ENCODE peak calls at places on chromosomes 7 and 10, in nine cellular contexts. S, C, B, H, N, I, Z, F and X are unnamed samples.

GRCh38 chr10:47421057-47421952 is 37.2 kb upstream of the ZNF488 start:
- DNase-seq in S (peak), N (no peak), Z (no peak), F (no peak), H (no peak), I (no peak), C (no peak), B (no peak), X (no peak)

GRCh38 chr10:95837368-95837776 is 70.4 kb upstream of the CC2D2B start:
- DNase-seq in I (no peak), B (no peak), F (no peak), C (no peak), H (no peak), Z (no peak), N (no peak), S (no peak), X (no peak)

GRCh38 chr10:79502561-79503309 is 9.6 kb upstream of the EIF5AL1 start:
- DNase-seq in Z (no peak), C (no peak), I (no peak), F (no peak), S (no peak), N (no peak), H (no peak), B (no peak), X (no peak)

GRCh38 chr10:88081457-88082054 is 218.1 kb downstream of the PTEN start:
- DNase-seq in F (no peak), H (no peak), I (no peak), B (no peak), Z (no peak), C (no peak), N (no peak), S (no peak), X (no peak)

GRCh38 chr10:62996925-62997324 is 136.2 kb upstream of the NRBF2 start:
- DNase-seq in F (no peak), S (no peak), I (no peak), N (no peak), H (no peak), B (no peak), Z (no peak), C (no peak), X (no peak)

GRCh38 chr10:23081891-23082290 is 13.5 kb upstream of the MSRB2 start:
- DNase-seq in N (no peak), B (no peak), C (no peak), F (no peak), I (no peak), H (peak), Z (no peak), S (no peak), X (no peak)

GRCh38 chr10:78578929-78579328 is 489.8 kb upstream of the ZMIZ1 start:
- DNase-seq in Z (no peak), H (peak), B (no peak), F (no peak), S (peak), I (no peak), C (no peak), N (peak), X (no peak)

GRCh38 chr7:84536256-84536870 is 341.8 kb upstream of the SEMA3A start:
- DNase-seq in N (no peak), I (no peak), F (no peak), C (no peak), B (no peak), S (peak), Z (no peak), H (no peak), X (no peak)

GRCh38 chr7:77982926-77983550 is 184.5 kb downstream of the PHTF2 start:
- DNase-seq in I (no peak), C (no peak), N (no peak), B (no peak), Z (no peak), F (no peak), H (peak), S (peak), X (no peak)

GRCh38 chr10:110083884-110084283 is 76.1 kb downstream of the ADD3 start:
- DNase-seq in Z (no peak), I (no peak), S (peak), H (no peak), N (no peak), C (no peak), B (no peak), F (no peak), X (no peak)

GRCh38 chr10:11225935-11226334 is 208.3 kb downstream of the CELF2 start:
- DNase-seq in B (no peak), Z (no peak), N (no peak), C (no peak), F (no peak), H (peak), I (no peak), S (no peak), X (no peak)

GRCh38 chr10:67668448-67668847 is 27.5 kb downstream of the CTNNA3 start:
- DNase-seq in H (no peak), B (no peak), C (no peak), I (no peak), Z (no peak), S (no peak), F (no peak), N (no peak), X (no peak)

GRCh38 chr10:118107040-118107439 is 60.3 kb upstream of the RAB11FIP2 start:
- DNase-seq in I (no peak), S (peak), F (no peak), B (no peak), C (no peak), Z (no peak), H (no peak), N (no peak), X (no peak)

GRCh38 chr10:122710576-122710975 is 10.9 kb upstream of the C10orf120 start:
- DNase-seq in Z (no peak), S (no peak), F (no peak), H (no peak), I (no peak), C (no peak), N (no peak), B (no peak), X (no peak)

GRCh38 chr7:44272981-44273380 is 52.4 kb downstream of the CAMK2B start:
- DNase-seq in C (no peak), N (no peak), Z (no peak), I (no peak), S (no peak), F (peak), B (no peak), H (no peak), X (no peak)

GRCh38 chr10:11595395-11595692 is 16.1 kb downstream of the USP6NL start:
- DNase-seq in N (no peak), F (no peak), Z (no peak), C (no peak), H (no peak), I (no peak), S (peak), B (no peak), X (no peak)

GRCh38 chr10:99531026-99531695 is 1.6 kb upstream of the NKX2-3 start:
- DNase-seq in C (no peak), Z (no peak), I (no peak), F (no peak), B (no peak), S (no peak), N (no peak), H (no peak), X (peak)

GRCh38 chr10:21969326-21970287 is 33.9 kb downstream of the DNAJC1 start:
- DNase-seq in I (no peak), F (no peak), C (no peak), Z (no peak), B (no peak), N (no peak), S (no peak), H (no peak), X (no peak)

GRCh38 chr10:30803901-30804322 is 174.4 kb upstream of the LYZL2 start:
- DNase-seq in B (peak), N (no peak), F (no peak), Z (no peak), C (no peak), S (no peak), I (no peak), H (no peak), X (no peak)

GRCh38 chr10:27494116-27494515 is 10.0 kb upstream of the RAB18 start:
- DNase-seq in F (no peak), N (no peak), S (no peak), C (no peak), B (no peak), I (no peak), H (no peak), Z (no peak), X (no peak)

GRCh38 chr7:87058739-87059524 is 522 bp downstream of the ELAPOR2 start:
- DNase-seq in B (peak), N (peak), H (no peak), I (no peak), Z (no peak), C (no peak), F (peak), S (peak), X (no peak)

GRCh38 chr7:4683043-4683883 is 1.2 kb downstream of the FOXK1 start:
- DNase-seq in Z (no peak), H (peak), F (no peak), I (no peak), C (no peak), B (peak), N (no peak), S (no peak), X (no peak)

GRCh38 chr10:12787297-12787696 is 214.2 kb downstream of the CCDC3 start:
- DNase-seq in Z (no peak), B (no peak), I (no peak), S (no peak), F (peak), N (no peak), H (no peak), C (no peak), X (no peak)

GRCh38 chr10:122014652-122015248 is 25.8 kb downstream of the TACC2 start:
- DNase-seq in N (no peak), B (no peak), I (no peak), C (no peak), H (no peak), S (no peak), Z (no peak), F (no peak), X (no peak)

GRCh38 chr10:87646920-87647319 is 12.8 kb upstream of the PAPSS2 start:
- DNase-seq in C (no peak), B (no peak), N (no peak), S (no peak), F (no peak), I (no peak), Z (no peak), H (no peak), X (no peak)

GRCh38 chr7:2198206-2198605 is 34.5 kb downstream of the MAD1L1 start:
- DNase-seq in H (no peak), Z (no peak), B (no peak), C (no peak), S (no peak), N (no peak), I (no peak), F (no peak), X (no peak)

GRCh38 chr10:29479081-29479917 is 155.5 kb downstream of the SVIL start:
- DNase-seq in H (peak), N (no peak), B (peak), S (peak), C (no peak), F (no peak), I (no peak), Z (no peak), X (no peak)

GRCh38 chr10:3671431-3671955 is 113.5 kb downstream of the KLF6 start:
- DNase-seq in I (no peak), N (no peak), F (no peak), H (no peak), C (no peak), Z (no peak), S (no peak), B (no peak), X (no peak)

GRCh38 chr7:148695953-148696352 is 2.8 kb upstream of the CUL1 start:
- DNase-seq in Z (no peak), S (no peak), N (no peak), H (no peak), C (no peak), B (no peak), I (no peak), F (no peak), X (no peak)

GRCh38 chr7:73986158-73986631 is 41.8 kb upstream of the ELN start:
- DNase-seq in H (no peak), S (no peak), B (peak), F (no peak), C (no peak), I (no peak), N (no peak), Z (no peak), X (no peak)

GRCh38 chr7:87316846-87317545 is 28.5 kb upstream of the CROT start:
- DNase-seq in F (no peak), I (peak), B (no peak), Z (no peak), H (no peak), C (no peak), N (no peak), S (peak), X (no peak)